ENCODE peak calls at places on chromosome 13, in seven cellular contexts. I, C, E, P, A, L and Q are unnamed samples.

GRCh38 chr13:93690139-93690538 is 463.5 kb downstream of the GPC6 start:
- DNase-seq in A (no peak), I (no peak), L (no peak), P (no peak), E (no peak), C (no peak), Q (peak; percentile 27)

GRCh38 chr13:101618440-101619187 is 166.1 kb downstream of the ITGBL1 start:
- DNase-seq in C (no peak), E (no peak), P (no peak), A (no peak), I (no peak), L (no peak), Q (no peak)

GRCh38 chr13:27542220-27542619 is 78.1 kb downstream of the LNX2 start:
- DNase-seq in C (no peak), A (no peak), I (no peak), L (no peak), E (no peak), P (no peak), Q (no peak)

GRCh38 chr13:96020155-96020575 is 33.0 kb downstream of the UGGT2 start:
- DNase-seq in C (peak; percentile 20), I (no peak), A (peak; percentile 23), L (no peak), P (no peak), E (peak; percentile 38), Q (peak; percentile 73)

GRCh38 chr13:27211771-27212364 is 39.5 kb upstream of the RPL21 start:
- DNase-seq in C (no peak), E (no peak), L (no peak), I (no peak), A (no peak), P (no peak), Q (peak; percentile 31)

GRCh38 chr13:108968566-108968965 is 339.2 kb downstream of the MYO16 start:
- DNase-seq in L (no peak), A (no peak), C (no peak), I (no peak), P (no peak), E (no peak), Q (no peak)

GRCh38 chr13:26440111-26440510 is 117.4 kb upstream of the WASF3 start:
- DNase-seq in E (no peak), A (no peak), L (no peak), P (no peak), C (no peak), I (no peak), Q (no peak)

GRCh38 chr13:47326061-47326460 is 429.2 kb upstream of the HTR2A start:
- DNase-seq in A (no peak), C (no peak), P (no peak), E (no peak), I (no peak), L (no peak), Q (no peak)

GRCh38 chr13:21039097-21039800 is 22.1 kb downstream of the LATS2 start:
- DNase-seq in E (no peak), A (no peak), L (peak; percentile 33), I (no peak), C (no peak), P (no peak), Q (no peak)

GRCh38 chr13:29884671-29885424 is 34.4 kb upstream of the UBL3 start:
- DNase-seq in E (no peak), A (no peak), P (no peak), I (no peak), C (no peak), L (no peak), Q (no peak)

GRCh38 chr13:20350819-20351218 is 118.7 kb upstream of the GJB6 start:
- DNase-seq in P (no peak), C (no peak), I (no peak), E (no peak), L (no peak), A (no peak), Q (no peak)

GRCh38 chr13:57629821-57630235 is 1.7 kb upstream of the PCDH17 start:
- DNase-seq in I (peak; percentile 91), P (peak; percentile 82), E (no peak), L (peak; percentile 97), A (no peak), C (peak; percentile 58), Q (peak; percentile 47)

GRCh38 chr13:91111476-91112190 is 235.9 kb upstream of the MIR17HG start:
- DNase-seq in A (no peak), L (no peak), C (no peak), P (no peak), E (no peak), I (no peak), Q (no peak)

GRCh38 chr13:69331245-69331644 is 776.4 kb upstream of the ATXN8OS start:
- DNase-seq in P (no peak), I (no peak), L (no peak), A (no peak), C (no peak), E (no peak), Q (no peak)

GRCh38 chr13:110665491-110666254 is 40.2 kb downstream of the CARS2 start:
- DNase-seq in A (no peak), L (no peak), C (no peak), I (no peak), E (no peak), P (no peak), Q (no peak)

GRCh38 chr13:64311948-64312347 is 2896.3 kb upstream of the PCDH20 start:
- DNase-seq in L (no peak), I (no peak), E (no peak), P (no peak), A (no peak), C (no peak), Q (no peak)

GRCh38 chr13:30373727-30374126 is 48.6 kb upstream of the UBE2L5 start:
- DNase-seq in P (no peak), L (no peak), I (no peak), E (no peak), A (peak; percentile 59), C (no peak), Q (no peak)

GRCh38 chr13:41188584-41188983 is 5.8 kb downstream of the KBTBD7 start:
- DNase-seq in A (no peak), L (no peak), E (no peak), P (no peak), I (no peak), C (no peak), Q (no peak)

DNA sequence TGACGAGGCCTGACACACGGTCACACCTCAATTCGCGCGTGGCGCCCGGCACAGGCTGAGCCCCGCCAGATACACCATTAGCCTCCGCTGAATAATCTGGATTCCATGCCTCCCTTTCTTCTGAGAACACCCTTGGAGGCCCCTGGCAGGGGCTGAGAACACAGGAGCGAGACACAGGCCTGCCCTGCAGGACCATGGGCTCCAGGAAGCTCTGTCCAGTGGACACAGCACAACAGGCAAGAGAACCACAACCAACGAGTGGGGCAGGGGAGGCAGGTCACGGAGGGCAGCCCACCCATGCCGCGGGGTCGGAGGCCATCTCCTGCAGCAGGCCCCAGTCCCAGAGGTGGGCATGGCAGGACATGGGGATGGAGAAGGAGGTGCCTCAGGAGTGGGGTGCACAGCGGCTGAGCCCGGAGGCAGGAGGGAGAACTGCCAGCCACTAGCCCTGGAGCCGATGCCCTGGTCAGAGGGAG is 75.8 kb upstream of the C13orf46 start:
- DNase-seq in E (no peak), L (no peak), I (no peak), C (no peak), P (no peak), A (no peak), Q (no peak)
- TF ChIP-seq POLR2A in E (no peak), L (no peak), I (no peak), C (no peak), P (no peak), A (peak; percentile 44), Q (no peak)

GRCh38 chr13:113861433-113862030 is 2.3 kb downstream of the GAS6 start:
- DNase-seq in I (no peak), E (no peak), P (peak; percentile 66), L (peak; percentile 51), A (no peak), C (no peak), Q (no peak)

GRCh38 chr13:113862191-113862765 is 1.6 kb downstream of the GAS6 start:
- DNase-seq in C (no peak), I (no peak), A (no peak), L (peak; percentile 50), E (no peak), P (peak; percentile 79), Q (no peak)

GRCh38 chr13:113860051-113860471 is 3.8 kb downstream of the GAS6 start:
- DNase-seq in P (no peak), A (no peak), E (no peak), L (peak; percentile 53), I (no peak), C (no peak), Q (no peak)

GRCh38 chr13:113859311-113860050 is 4.4 kb downstream of the GAS6 start:
- DNase-seq in C (no peak), I (no peak), P (no peak), L (no peak), E (no peak), A (no peak), Q (no peak)

GRCh38 chr13:113860579-113861432 is 3.1 kb downstream of the GAS6 start:
- DNase-seq in C (no peak), L (peak; percentile 78), A (no peak), I (no peak), P (peak; percentile 70), E (no peak), Q (no peak)
- TF ChIP-seq POLR2A in C (no peak), L (peak; percentile 30), A (no peak), I (no peak), P (no peak), E (no peak), Q (no peak)

DNA sequence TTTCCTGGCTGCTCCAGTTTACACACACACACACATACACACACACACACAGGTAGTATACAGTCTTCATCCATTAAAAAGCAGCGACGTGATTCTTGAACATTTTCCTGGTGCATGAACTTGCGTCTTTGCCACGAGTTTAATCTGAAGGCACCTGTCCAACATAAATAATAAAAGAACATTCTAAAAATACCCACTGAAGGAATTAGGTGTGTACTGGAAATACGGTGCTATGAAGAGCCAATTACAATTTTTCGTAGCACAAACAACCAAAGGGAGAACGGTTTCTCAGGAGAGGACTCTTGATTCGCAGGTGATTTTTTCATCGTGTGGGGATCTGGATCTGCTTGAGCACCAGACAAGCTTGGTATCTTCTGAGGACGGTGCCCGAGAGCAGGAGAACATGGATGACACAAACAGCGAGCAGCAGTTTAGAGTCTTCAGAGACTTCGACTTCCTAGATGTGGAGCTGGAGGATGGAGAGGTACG is 61.2 kb downstream of the ZAR1L start:
- DNase-seq in C (peak; percentile 23), E (no peak), P (no peak), A (no peak), L (no peak), I (no peak), Q (no peak)
- TF ChIP-seq POLR2A in C (no peak), E (no peak), P (no peak), A (no peak), L (no peak), I (no peak), Q (no peak)

GRCh38 chr13:49441846-49442245 is 2.0 kb downstream of the CAB39L start:
- DNase-seq in C (no peak), I (no peak), E (no peak), L (no peak), A (no peak), P (no peak), Q (no peak)

GRCh38 chr13:49444517-49445395 is 682 bp downstream of the SETDB2 start:
- DNase-seq in A (peak; percentile 46), L (no peak), P (no peak), E (no peak), C (peak; percentile 78), I (no peak), Q (peak; percentile 81)

GRCh38 chr13:49443689-49444516 is at the start of the genes CAB39L and SETDB2:
- DNase-seq in E (peak; percentile 63), I (peak; percentile 99), P (peak; percentile 100), A (peak; percentile 99), C (peak; percentile 99), L (peak; percentile 95), Q (peak; percentile 99)

GRCh38 chr13:49441312-49441711 is 2.6 kb downstream of the CAB39L start:
- DNase-seq in A (no peak), E (no peak), C (no peak), L (no peak), I (no peak), P (no peak), Q (no peak)

GRCh38 chr13:49443327-49443688 is 556 bp downstream of the CAB39L start:
- DNase-seq in L (no peak), E (no peak), A (no peak), I (no peak), P (no peak), C (no peak), Q (peak; percentile 68)
- TF ChIP-seq POLR2A in L (peak; percentile 64), E (no peak), A (no peak), I (no peak), P (no peak), C (no peak), Q (no peak)